ENCODE peak calls at places on chromosome X, in four cellular contexts. C is WTC11, M is K562, U is HepG2. E is an unnamed sample.
A peak's percentile ranks its signal among the peaks of the same experiment; 100 is the strongest.

GRCh38 chrX:46713672-46714487 is 45.0 kb downstream of the SLC9A7 start:
- DNase-seq in C (no peak), M (no peak), U (no peak), E (no peak)

GRCh38 chrX:30652527-30653414 is 452 bp upstream of the GK start:
- DNase-seq in C (peak; percentile 92), M (peak; percentile 95), U (peak; percentile 85), E (peak; percentile 90)

GRCh38 chrX:14010566-14010965 is 19.1 kb downstream of the GEMIN8 start:
- DNase-seq in C (no peak), M (no peak), U (no peak), E (no peak)

GRCh38 chrX:114344756-114345155 is 239.1 kb upstream of the HTR2C start:
- DNase-seq in C (no peak), M (peak; percentile 25), U (peak; percentile 3), E (peak; percentile 49)

GRCh38 chrX:134010690-134011089 is 25.3 kb upstream of the GPC3 start:
- DNase-seq in C (no peak), M (no peak), U (no peak), E (peak; percentile 36)

GRCh38 chrX:150446995-150447394 is 83.9 kb downstream of the MAMLD1 start:
- DNase-seq in C (no peak), M (no peak), U (no peak), E (no peak)

GRCh38 chrX:103215768-103216085 is 819 bp downstream of the BEX4 start:
- DNase-seq in C (no peak), M (no peak), U (no peak), E (peak; percentile 48)

GRCh38 chrX:120774611-120775010 is 101.1 kb downstream of the CT47B1 start:
- DNase-seq in C (no peak), M (no peak), U (no peak), E (no peak)

GRCh38 chrX:71366674-71367256 is 608 bp downstream of the TAF1 start:
- DNase-seq in C (peak; percentile 10), M (peak; percentile 22), U (no peak), E (peak; percentile 25)

GRCh38 chrX:11908371-11908770 is 150.3 kb downstream of the MSL3 start:
- DNase-seq in C (peak; percentile 8), M (peak; percentile 3), U (peak; percentile 2), E (peak; percentile 20)

GRCh38 chrX:79153348-79153747 is 8.9 kb downstream of the GPR174 start:
- DNase-seq in C (no peak), M (no peak), U (no peak), E (no peak)

GRCh38 chrX:11768039-11768438 is 10.0 kb downstream of the MSL3 start:
- DNase-seq in C (no peak), M (no peak), U (no peak), E (no peak)

GRCh38 chrX:38279188-38279587 is 48.1 kb downstream of the RPGR start:
- DNase-seq in C (no peak), M (no peak), U (peak; percentile 2), E (no peak)

GRCh38 chrX:38154340-38154739 is 66.3 kb downstream of the SRPX start:
- DNase-seq in C (no peak), M (no peak), U (peak; percentile 2), E (no peak)

GRCh38 chrX:15718283-15718970 is 19.6 kb upstream of the CA5B start:
- DNase-seq in C (no peak), M (no peak), U (peak; percentile 1), E (no peak)

GRCh38 chrX:150438165-150438564 is 75.0 kb downstream of the MAMLD1 start:
- DNase-seq in C (no peak), M (no peak), U (no peak), E (no peak)

GRCh38 chrX:20362268-20363002 is 95.7 kb upstream of the RPS6KA3 start:
- DNase-seq in C (no peak), M (no peak), U (peak; percentile 93), E (peak; percentile 12)

GRCh38 chrX:124103966-124104365 is 142.5 kb downstream of the STAG2 start:
- DNase-seq in C (no peak), M (no peak), U (no peak), E (no peak)

GRCh38 chrX:124093222-124093621 is 131.7 kb downstream of the STAG2 start:
- DNase-seq in C (no peak), M (no peak), U (no peak), E (no peak)

GRCh38 chrX:124097116-124097515 is 135.6 kb downstream of the STAG2 start:
- DNase-seq in C (no peak), M (no peak), U (no peak), E (no peak)

GRCh38 chrX:124098089-124098488 is 136.6 kb downstream of the STAG2 start:
- DNase-seq in C (no peak), M (no peak), U (peak; percentile 9), E (peak; percentile 31)
- TF ChIP-seq ELF4 in C (no peak), M (no peak), U (no peak), E (no peak)

DNA sequence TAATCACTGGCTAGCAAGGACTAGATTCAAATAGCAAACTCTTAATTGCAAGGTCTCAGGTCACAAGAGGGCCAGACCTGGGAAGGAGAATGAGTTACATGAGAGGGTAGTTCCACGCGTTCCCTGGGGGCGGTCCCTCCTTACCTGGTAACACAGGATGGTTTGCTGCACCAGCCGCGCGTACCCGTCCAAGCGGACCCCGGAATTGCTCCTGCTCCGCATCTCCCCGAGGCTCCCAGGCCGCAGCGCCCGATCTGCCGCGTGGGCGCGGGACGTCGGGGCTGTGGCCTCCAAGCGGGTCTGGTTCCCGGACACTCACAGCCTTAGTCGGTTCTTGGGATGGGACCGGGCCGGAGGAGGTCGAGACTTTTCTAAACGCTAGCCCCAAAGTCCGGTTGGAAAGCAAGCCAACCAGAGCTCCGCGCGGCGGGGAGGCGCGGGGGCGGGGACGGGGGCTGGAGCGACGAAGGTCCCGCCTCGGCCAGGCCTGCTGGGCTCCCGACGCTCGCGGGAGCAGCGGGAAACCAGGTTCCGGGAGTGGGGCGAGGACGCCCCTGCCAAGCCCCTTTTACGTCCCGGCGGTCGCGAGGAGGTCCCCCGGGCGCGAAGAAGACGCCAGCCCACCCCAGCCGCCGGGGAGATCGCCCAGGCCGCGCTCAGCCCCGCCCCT is at the start of gene PHKA2:
- DNase-seq in C (peak; percentile 58), M (peak; percentile 69), U (peak; percentile 29), E (no peak)
- TF ChIP-seq ELF4 in C (no peak), M (no peak), U (no peak), E (no peak)

DNA sequence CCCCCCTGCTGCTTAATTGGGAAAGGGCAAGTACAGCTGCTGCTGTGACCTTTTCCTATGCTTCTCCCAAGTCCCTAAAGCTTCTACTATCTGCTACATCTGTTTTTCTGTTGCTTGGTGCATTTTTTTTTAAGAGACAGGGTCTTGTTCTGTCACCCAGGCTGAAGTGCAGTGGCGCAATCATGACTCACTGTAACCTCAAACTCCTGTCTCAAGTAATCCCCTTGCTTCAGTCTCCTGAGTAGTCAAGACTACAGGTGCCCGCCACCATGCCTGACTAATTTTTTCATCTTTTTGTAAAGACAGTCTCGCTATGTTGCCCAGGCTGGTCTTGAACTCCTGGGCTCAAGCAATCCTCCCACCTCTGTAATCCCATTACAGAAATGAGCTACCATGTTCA is 39.7 kb downstream of the DGKK start:
- DNase-seq in C (no peak), M (no peak), U (peak; percentile 41), E (no peak)
- TF ChIP-seq ELF4 in C (no peak), M (no peak), U (no peak), E (no peak)

GRCh38 chrX:140141444-140142029 is 176.2 kb upstream of the CXorf66 start:
- DNase-seq in C (peak; percentile 28), M (peak; percentile 49), U (peak; percentile 8), E (peak; percentile 64)
- TF ChIP-seq ELF4 in C (no peak), M (no peak), U (no peak), E (no peak)

GRCh38 chrX:76550016-76550415 is 122.5 kb downstream of the MAGEE1 start:
- DNase-seq in C (no peak), M (no peak), U (no peak), E (no peak)

GRCh38 chrX:76555269-76555668 is 127.8 kb downstream of the MAGEE1 start:
- DNase-seq in C (no peak), M (no peak), U (no peak), E (no peak)

GRCh38 chrX:76555816-76556215 is 128.3 kb downstream of the MAGEE1 start:
- DNase-seq in C (peak; percentile 58), M (peak; percentile 8), U (peak; percentile 41), E (peak; percentile 29)
- TF ChIP-seq ELF4 in C (no peak), M (no peak), U (no peak), E (no peak)

DNA sequence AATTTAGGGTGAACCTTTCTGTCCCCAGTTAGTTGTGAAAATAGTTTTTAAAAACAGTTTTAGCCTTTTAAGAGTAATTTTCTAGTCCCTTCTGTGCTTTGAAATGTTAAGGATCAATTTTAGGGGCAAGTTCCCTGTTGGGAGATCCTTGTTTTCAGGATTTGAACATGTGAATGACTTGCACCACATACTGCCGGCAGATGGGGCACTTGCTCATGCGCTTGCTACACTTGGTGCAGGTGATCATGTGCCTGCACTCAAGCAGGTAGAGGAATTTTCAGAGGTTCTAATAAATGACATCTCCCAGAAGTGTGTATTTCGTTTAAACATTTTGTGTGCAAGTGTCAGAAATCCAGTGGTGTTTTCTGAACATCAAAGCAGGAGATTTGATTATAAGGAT is 195.9 kb downstream of the CHM start:
- DNase-seq in C (peak; percentile 52), M (peak; percentile 4), U (peak; percentile 14), E (peak; percentile 32)
- TF ChIP-seq ELF4 in C (no peak), M (no peak), U (no peak), E (no peak)

DNA sequence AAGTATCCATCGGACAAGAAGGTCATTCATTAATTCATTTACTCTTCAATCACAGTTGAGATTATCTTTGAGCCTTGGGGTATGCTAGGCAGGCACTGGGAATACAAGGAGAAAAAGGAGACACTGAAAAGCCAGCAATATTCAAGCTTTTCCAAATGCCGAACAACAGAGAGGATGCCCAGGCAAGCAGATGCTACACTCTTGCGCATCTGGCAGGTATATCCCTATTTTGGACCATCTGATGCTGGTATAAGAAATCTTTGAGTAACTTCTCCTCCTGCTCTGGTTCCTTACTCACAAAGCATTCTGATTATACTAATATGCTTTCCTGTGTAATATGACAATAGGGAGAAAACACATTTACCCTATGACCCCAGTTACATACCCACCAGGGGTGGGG is 354.9 kb downstream of the CBLL2 start:
- DNase-seq in C (no peak), M (no peak), U (no peak), E (no peak)
- TF ChIP-seq ELF4 in C (no peak), M (no peak), U (no peak), E (no peak)